ENCODE peak calls at places on chromosome 9, in five cellular contexts. Y is K562, S is HepG2, R is endothelial cell of umbilical vein, I is HCT116. Q is an unnamed sample.

GRCh38 chr9:77744877-77745435 is 96.8 kb upstream of the GNA14 start:
- DNase-seq in R (no peak), I (no peak), S (no peak), Y (no peak), Q (no peak)

GRCh38 chr9:13962006-13962405 is 351.9 kb downstream of the NFIB start:
- DNase-seq in S (no peak), Y (no peak), R (peak), I (no peak), Q (no peak)

GRCh38 chr9:14211564-14211963 is 102.4 kb downstream of the NFIB start:
- DNase-seq in S (no peak), R (peak), I (no peak), Y (no peak), Q (no peak)

GRCh38 chr9:91403665-91404543 is 19.7 kb downstream of the NFIL3 start:
- DNase-seq in S (no peak), I (no peak), R (no peak), Y (peak), Q (no peak)

GRCh38 chr9:93114169-93114983 is 18.4 kb downstream of the CARD19 start:
- DNase-seq in I (no peak), Y (peak), R (no peak), S (no peak), Q (no peak)

GRCh38 chr9:122788831-122789230 is at the start of gene OR5C1:
- DNase-seq in R (no peak), I (no peak), S (no peak), Y (no peak), Q (no peak)

GRCh38 chr9:116282598-116282997 is 129.0 kb downstream of the PAPPA start:
- DNase-seq in I (no peak), Y (no peak), R (no peak), S (no peak), Q (no peak)

GRCh38 chr9:35500130-35500748 is 10.3 kb downstream of the RUSC2 start:
- DNase-seq in R (no peak), S (no peak), I (no peak), Y (no peak), Q (no peak)

GRCh38 chr9:123326662-123327093 is 29.3 kb upstream of the CRB2 start:
- DNase-seq in Y (peak), S (no peak), I (no peak), R (no peak), Q (no peak)

GRCh38 chr9:127924736-127925444 is 5.7 kb downstream of the PIP5KL1 start:
- DNase-seq in R (no peak), S (no peak), I (no peak), Y (no peak), Q (no peak)

GRCh38 chr9:134139081-134139480 is 3.2 kb downstream of the WDR5 start:
- DNase-seq in Y (no peak), I (no peak), R (no peak), S (no peak), Q (no peak)

GRCh38 chr9:3467593-3468219 is 58.1 kb downstream of the RFX3 start:
- DNase-seq in S (peak), R (peak), I (peak), Y (peak), Q (no peak)

DNA sequence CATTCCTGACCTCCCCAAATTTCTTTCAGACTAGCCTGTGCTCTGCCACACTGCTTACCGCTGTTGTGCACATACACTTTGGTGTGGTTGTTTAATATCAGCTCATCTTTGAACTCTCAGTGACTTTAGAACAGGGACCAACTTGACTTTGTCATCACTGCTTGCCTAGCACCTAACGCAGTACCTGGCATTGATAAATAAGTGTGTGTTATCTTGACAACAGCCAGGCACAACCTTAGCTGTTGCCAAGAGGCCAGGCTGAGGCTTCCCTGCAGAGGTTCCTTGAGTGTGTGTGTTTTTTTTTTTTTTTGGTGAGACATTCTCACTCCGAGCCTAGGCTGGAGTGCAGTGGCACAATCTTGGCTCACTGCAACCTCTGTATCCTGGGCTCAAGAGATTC is 41.0 kb upstream of the SLC28A3 start:
- DNase-seq in Y (no peak), R (no peak), I (no peak), S (no peak), Q (no peak)
- TF ChIP-seq POLR2AphosphoS5 in Y (no peak), R (no peak), I (no peak), S (no peak), Q (no peak)

GRCh38 chr9:137027369-137028012 is 546 bp downstream of the ABCA2 start:
- DNase-seq in I (no peak), R (no peak), Y (no peak), S (no peak), Q (no peak)

GRCh38 chr9:137030006-137030405 is 1.9 kb downstream of the FUT7 start:
- DNase-seq in S (no peak), Y (no peak), I (no peak), R (no peak), Q (no peak)

GRCh38 chr9:137029058-137029922 is 1.3 kb upstream of the ABCA2 start:
- DNase-seq in Y (peak), S (peak), I (no peak), R (peak), Q (no peak)

GRCh38 chr9:137028013-137028280 is at the start of gene ABCA2:
- DNase-seq in R (no peak), S (no peak), I (no peak), Y (no peak), Q (no peak)

DNA sequence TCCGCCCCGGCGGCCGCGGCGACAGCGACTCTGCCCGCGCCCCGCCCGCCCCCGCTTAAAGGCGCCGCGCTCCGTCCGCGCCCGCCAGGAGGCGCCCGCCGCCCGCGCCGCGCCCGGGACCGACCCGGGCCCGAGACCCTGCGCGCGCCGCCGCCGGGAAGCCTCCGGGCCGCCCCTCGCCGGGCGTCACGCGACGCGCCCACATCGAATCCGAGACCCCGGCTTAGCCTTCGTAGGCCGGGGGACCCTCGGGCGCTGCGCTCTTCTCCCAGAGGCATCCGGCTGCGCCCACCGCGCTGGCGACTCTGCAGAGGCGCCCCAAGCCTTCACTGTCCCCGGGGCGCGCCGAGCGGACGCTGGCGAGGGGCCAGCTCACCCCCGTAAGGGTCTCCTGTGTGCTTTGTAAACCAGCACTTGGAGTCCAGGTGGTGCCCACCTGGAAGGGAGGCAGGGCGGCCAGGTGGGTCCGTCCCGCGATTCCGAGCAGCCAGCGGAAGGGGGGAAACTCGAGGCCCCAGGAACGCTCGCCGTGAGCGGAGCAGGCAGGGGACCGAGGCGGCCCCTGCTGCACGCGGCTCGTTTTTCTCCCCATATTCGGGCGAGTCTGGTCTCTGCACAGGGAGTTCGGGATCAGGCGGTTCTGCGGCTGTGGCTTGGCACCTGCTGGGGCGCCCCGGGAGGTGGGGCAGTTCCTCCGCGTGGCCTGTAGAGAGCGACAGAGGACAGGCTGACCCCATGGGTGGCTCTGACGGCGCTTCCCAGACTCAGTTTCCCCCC is 432 bp upstream of the ABCA2 start:
- DNase-seq in I (no peak), S (no peak), Y (peak), R (peak), Q (no peak)
- TF ChIP-seq EZH2 in I (no peak), S (no peak), Y (no peak), R (no peak), Q (no peak)

GRCh38 chr9:131481441-131482342 is 21.0 kb upstream of the POMT1 start:
- DNase-seq in Y (no peak), S (no peak), R (no peak), I (no peak), Q (no peak)

GRCh38 chr9:131484051-131484445 is 18.7 kb upstream of the POMT1 start:
- DNase-seq in S (no peak), R (no peak), I (no peak), Y (no peak), Q (no peak)

GRCh38 chr9:131483319-131484050 is 19.2 kb upstream of the POMT1 start:
- DNase-seq in I (no peak), Y (no peak), S (no peak), R (no peak), Q (no peak)

GRCh38 chr9:131484560-131485185 is 18.0 kb upstream of the POMT1 start:
- DNase-seq in I (no peak), R (no peak), S (no peak), Y (no peak), Q (no peak)

GRCh38 chr9:131482343-131483006 is 20.2 kb upstream of the POMT1 start:
- DNase-seq in R (no peak), S (no peak), I (no peak), Y (no peak), Q (no peak)
- TF ChIP-seq POLR2AphosphoS5 in R (no peak), S (no peak), I (no peak), Y (no peak), Q (no peak)

GRCh38 chr9:96022445-96023031 is 147.0 kb downstream of the ERCC6L2 start:
- DNase-seq in I (no peak), R (no peak), S (no peak), Y (peak), Q (no peak)

GRCh38 chr9:96020300-96020821 is 144.9 kb downstream of the ERCC6L2 start:
- DNase-seq in I (no peak), R (no peak), Y (no peak), S (no peak), Q (no peak)

GRCh38 chr9:96025995-96026572 is 150.6 kb downstream of the ERCC6L2 start:
- DNase-seq in Y (peak), I (no peak), S (no peak), R (no peak), Q (no peak)

GRCh38 chr9:96020822-96021615 is 145.5 kb downstream of the ERCC6L2 start:
- DNase-seq in I (no peak), S (no peak), Y (no peak), R (peak), Q (no peak)

GRCh38 chr9:96021616-96022444 is 146.3 kb downstream of the ERCC6L2 start:
- DNase-seq in Y (no peak), S (no peak), I (no peak), R (no peak), Q (no peak)
- TF ChIP-seq EZH2 in Y (no peak), S (peak), I (no peak), R (peak), Q (no peak)

DNA sequence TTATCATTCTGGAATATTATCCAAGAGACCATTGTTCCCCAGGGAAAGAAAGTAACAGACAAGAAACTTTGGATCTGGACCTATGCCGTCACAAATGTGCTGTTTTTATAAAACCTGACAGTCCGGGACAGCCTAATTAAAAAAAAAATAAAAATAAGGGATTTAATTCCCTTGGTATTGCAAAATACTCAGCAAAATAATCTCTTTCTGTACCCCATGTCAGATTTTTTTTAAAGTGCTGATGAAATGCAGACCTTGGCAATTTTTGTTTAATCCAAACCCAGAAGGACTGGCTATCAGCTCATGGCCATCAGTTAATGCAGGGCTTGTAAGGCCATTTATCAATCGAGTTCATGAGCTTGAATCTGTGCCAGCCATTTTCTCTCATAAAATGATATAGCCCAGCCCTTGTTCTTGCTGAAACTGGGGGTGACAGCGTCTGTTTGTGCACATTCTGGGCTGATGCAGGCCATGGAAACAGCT is 162.7 kb upstream of the S1PR3 start:
- DNase-seq in Y (no peak), I (no peak), S (no peak), R (no peak), Q (no peak)
- TF ChIP-seq POLR2AphosphoS5 in Y (no peak), I (no peak), S (no peak), R (no peak), Q (no peak)

DNA sequence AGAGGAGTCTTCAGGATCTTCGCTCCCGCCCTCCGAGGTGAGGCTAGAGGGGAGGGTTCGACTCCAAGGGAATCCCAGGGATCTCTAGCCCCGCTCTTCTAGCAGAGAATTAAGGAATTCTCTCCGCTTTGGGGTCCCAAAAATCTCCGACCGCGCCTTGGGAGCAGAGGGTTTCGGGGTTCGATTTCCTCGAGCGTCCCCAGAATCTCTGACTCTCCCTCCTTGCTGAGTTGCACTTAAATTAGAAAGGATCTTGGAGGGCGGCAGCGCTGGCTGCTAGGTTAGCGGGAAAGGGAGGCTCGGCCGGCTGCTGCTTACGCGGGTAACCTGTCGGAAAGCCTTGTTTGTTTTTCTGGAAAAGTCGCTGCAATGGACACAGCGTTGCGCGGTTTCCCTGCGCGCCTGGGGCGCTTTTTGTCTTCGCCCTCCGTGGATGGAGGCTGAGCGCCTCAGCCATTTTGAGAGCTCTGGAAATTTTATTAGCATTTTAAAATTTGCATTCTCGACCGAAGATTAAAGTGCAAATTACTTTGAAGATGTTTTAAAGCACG is 1.5 kb downstream of the DMRT1 start:
- DNase-seq in S (no peak), I (no peak), R (no peak), Y (no peak), Q (no peak)
- TF ChIP-seq EZH2 in S (peak), I (no peak), R (peak), Y (no peak), Q (peak)

GRCh38 chr9:137127301-137128157 is 11.4 kb upstream of the GRIN1 start:
- DNase-seq in R (peak), S (peak), I (no peak), Y (peak), Q (no peak)
- TF ChIP-seq POLR2AphosphoS5 in R (no peak), S (no peak), I (no peak), Y (peak), Q (peak)

DNA sequence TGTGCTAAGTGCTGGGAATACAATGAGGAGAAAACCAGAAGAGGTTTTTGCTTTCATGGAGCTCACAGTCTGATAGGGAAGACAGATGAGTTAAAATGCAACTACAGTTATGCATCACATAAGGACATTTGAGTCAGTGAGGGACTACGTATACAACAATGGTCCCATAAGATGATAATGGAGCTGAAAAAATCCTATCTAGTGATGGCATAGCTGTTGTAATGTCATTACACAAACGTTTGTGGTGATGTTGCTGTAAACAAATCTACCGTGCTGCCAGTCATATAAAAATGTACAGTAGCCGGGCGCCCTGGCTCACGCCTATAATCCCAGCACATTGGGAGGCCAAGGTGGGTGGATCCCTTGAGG is 110.1 kb upstream of the RAD23B start:
- DNase-seq in I (no peak), S (no peak), R (no peak), Y (no peak), Q (no peak)
- TF ChIP-seq EZH2 in I (no peak), S (no peak), R (no peak), Y (no peak), Q (no peak)

DNA sequence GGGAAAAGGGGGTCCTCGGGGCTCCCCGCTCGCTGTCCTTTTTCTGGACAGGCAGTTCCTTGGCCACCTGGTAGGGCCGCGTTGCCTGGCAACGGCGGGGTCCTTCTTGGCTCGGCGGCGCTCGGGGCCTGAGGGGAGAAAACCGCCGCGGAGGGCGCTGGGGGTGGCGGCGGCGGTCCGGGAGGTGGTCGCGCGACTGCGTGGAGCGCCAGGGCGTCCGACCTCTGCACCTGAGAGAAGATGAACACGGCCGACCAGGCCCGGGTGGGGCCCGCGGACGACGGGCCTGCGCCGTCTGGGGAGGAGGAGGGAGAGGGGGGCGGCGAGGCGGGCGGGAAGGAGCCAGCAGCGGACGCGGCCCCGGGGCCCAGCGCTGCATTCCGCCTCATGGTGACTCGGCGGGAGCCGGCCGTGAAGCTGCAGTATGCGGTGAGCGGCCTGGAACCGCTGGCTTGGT is at the start of gene GTF3C4:
- DNase-seq in S (no peak), Y (peak), R (peak), I (peak), Q (peak)
- TF ChIP-seq POLR2AphosphoS5 in S (no peak), Y (peak), R (no peak), I (no peak), Q (peak)

GRCh38 chr9:86947146-86948081 is at the start of gene GAS1:
- DNase-seq in S (no peak), R (peak), Y (peak), I (peak), Q (peak)

GRCh38 chr9:86943871-86944240 is 3.5 kb downstream of the GAS1 start:
- DNase-seq in R (no peak), S (no peak), I (no peak), Y (no peak), Q (no peak)

GRCh38 chr9:86946712-86947145 is 577 bp downstream of the GAS1 start:
- DNase-seq in R (peak), S (no peak), Y (no peak), I (no peak), Q (peak)

GRCh38 chr9:86944974-86945867 is 2.1 kb downstream of the GAS1 start:
- DNase-seq in S (no peak), I (no peak), Y (no peak), R (no peak), Q (no peak)

GRCh38 chr9:86945868-86946711 is 1.2 kb downstream of the GAS1 start:
- DNase-seq in S (no peak), I (no peak), R (peak), Y (no peak), Q (no peak)
- TF ChIP-seq EZH2 in S (no peak), I (no peak), R (peak), Y (no peak), Q (no peak)